ENCODE peak calls at places on chromosomes 4 and X, in seven cellular contexts. L is HCT116, K is HepG2, S is K562, G is H1, T is SK-N-SH, R is GM12878. H is an unnamed sample.

GRCh38 chrX:47248576-47248975 is 15.8 kb downstream of the USP11 start:
- DNase-seq in L (no peak), K (no peak), S (no peak), G (no peak), T (no peak), R (no peak), H (no peak)

GRCh38 chr4:168269879-168270278 is 48.7 kb downstream of the DDX60 start:
- DNase-seq in L (no peak), K (no peak), S (no peak), G (no peak), T (no peak), R (no peak), H (no peak)

GRCh38 chrX:150086371-150086770 is 148.1 kb upstream of the EOLA2 start:
- DNase-seq in L (no peak), K (peak), S (no peak), G (no peak), T (peak), R (no peak), H (no peak)

GRCh38 chrX:149497626-149498025 is 7.5 kb downstream of the IDS start:
- DNase-seq in L (no peak), K (no peak), S (no peak), G (no peak), T (no peak), R (no peak), H (no peak)

GRCh38 chrX:150694738-150695410 is 1.7 kb downstream of the MTMR1 start:
- DNase-seq in L (no peak), K (no peak), S (peak), G (no peak), T (no peak), R (no peak), H (no peak)

GRCh38 chr4:156962551-156962974 is 9.0 kb downstream of the PDGFC start:
- DNase-seq in L (no peak), K (peak), S (no peak), G (no peak), T (no peak), R (no peak), H (no peak)

GRCh38 chr4:164423819-164424218 is 330.1 kb upstream of the SMIM31 start:
- DNase-seq in L (no peak), K (no peak), S (no peak), G (no peak), T (no peak), R (no peak), H (no peak)

GRCh38 chrX:54979432-54979831 is 14.6 kb downstream of the PFKFB1 start:
- DNase-seq in L (no peak), K (no peak), S (no peak), G (no peak), T (no peak), R (no peak), H (peak)

GRCh38 chr4:15778742-15779231 is 659 bp downstream of the CD38 start:
- DNase-seq in L (no peak), K (no peak), S (no peak), G (no peak), T (no peak), R (no peak), H (no peak)

GRCh38 chr4:162323919-162324318 is 160.1 kb upstream of the FSTL5 start:
- DNase-seq in L (no peak), K (no peak), S (no peak), G (no peak), T (no peak), R (no peak), H (no peak)

GRCh38 chr4:15469402-15470148 is at the start of gene CC2D2A:
- DNase-seq in L (no peak), K (no peak), S (no peak), G (no peak), T (peak), R (no peak), H (peak)

GRCh38 chr4:97593248-97593647 is 550.0 kb downstream of the STPG2 start:
- DNase-seq in L (no peak), K (no peak), S (no peak), G (no peak), T (peak), R (no peak), H (no peak)

GRCh38 chrX:103211012-103211715 is 3.7 kb upstream of the BEX4 start:
- DNase-seq in L (peak), K (peak), S (peak), G (no peak), T (peak), R (no peak), H (no peak)
- TF ChIP-seq JUND in L (no peak), K (no peak), S (no peak), G (no peak), T (no peak), R (no peak), H (no peak)

GRCh38 chr4:72494156-72494555 is 74.9 kb downstream of the ADAMTS3 start:
- DNase-seq in L (no peak), K (no peak), S (no peak), G (no peak), T (no peak), R (no peak), H (no peak)

GRCh38 chr4:72500214-72500613 is 68.8 kb downstream of the ADAMTS3 start:
- DNase-seq in L (no peak), K (no peak), S (no peak), G (no peak), T (no peak), R (no peak), H (no peak)

DNA sequence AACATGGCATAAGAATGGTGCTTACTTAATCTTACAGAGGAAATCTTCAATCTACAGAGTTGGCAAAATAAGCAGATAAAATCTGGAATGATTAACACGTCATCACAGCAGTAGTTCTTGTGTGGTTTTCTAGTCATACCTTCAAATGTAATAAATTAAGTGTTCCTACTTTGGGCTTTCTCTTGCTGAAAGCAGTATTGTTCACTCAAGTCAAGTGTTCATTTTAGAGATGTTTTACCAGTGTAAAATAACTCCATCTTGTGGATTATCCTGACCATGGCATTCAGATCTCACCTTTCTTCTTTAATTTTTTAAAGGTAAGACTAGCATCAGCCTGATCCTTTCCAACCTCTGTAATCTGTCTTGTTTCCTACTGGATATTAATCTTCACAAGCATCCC is 72.9 kb downstream of the ADAMTS3 start:
- DNase-seq in L (no peak), K (no peak), S (no peak), G (no peak), T (no peak), R (no peak), H (no peak)
- TF ChIP-seq JUND in L (no peak), K (no peak), S (no peak), G (no peak), T (no peak), R (no peak), H (no peak)

GRCh38 chr4:2424581-2424980 is 5.8 kb downstream of the CFAP99 start:
- DNase-seq in L (no peak), K (no peak), S (no peak), G (no peak), T (no peak), R (no peak), H (no peak)
- TF ChIP-seq JUND in L (no peak), K (no peak), S (no peak), G (no peak), T (no peak), R (no peak), H (no peak)

GRCh38 chr4:128776794-128777216 is 32.7 kb upstream of the JADE1 start:
- DNase-seq in L (no peak), K (no peak), S (no peak), G (no peak), T (no peak), R (no peak), H (no peak)
- TF ChIP-seq JUND in L (no peak), K (no peak), S (no peak), G (no peak), T (peak), R (no peak), H (no peak)

DNA sequence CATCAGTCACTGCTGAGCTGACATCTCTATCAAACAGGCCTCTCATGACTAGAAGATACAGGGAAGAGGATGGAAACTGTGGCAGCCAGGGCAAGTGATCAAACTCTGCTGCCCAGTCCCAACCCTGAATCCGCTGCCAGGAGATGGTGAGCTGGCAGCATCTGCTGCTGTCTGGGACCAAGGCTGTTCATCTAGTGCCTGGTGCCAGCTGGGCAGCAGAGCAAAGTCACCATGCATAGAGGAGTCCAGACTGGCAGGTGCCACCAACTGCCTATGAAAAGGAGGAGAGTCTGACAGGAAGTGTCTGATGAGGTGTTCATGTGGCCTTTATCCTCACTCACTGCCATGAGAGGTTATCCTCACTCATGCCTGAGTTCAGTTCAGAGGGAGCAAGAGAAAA is 518.9 kb downstream of the MID1IP1 start:
- DNase-seq in L (no peak), K (no peak), S (no peak), G (no peak), T (no peak), R (no peak), H (no peak)
- TF ChIP-seq JUND in L (no peak), K (no peak), S (no peak), G (no peak), T (no peak), R (no peak), H (no peak)